ENCODE peak calls at places on chromosomes 11 and 22, in seven cellular contexts. One of them, this sample, is unnamed.

GRCh38 chr11:134978388-134979088 is 566.5 kb upstream of the B3GAT1 start:
- DNase-seq in GM12878: no peak
- DNase-seq in right lobe of liver: no peak
- DNase-seq in A673: no peak
- DNase-seq in gastrocnemius medialis: no peak
- DNase-seq in ovary: no peak
- DNase-seq in tibial nerve: no peak
- DNase-seq in this sample: no peak

GRCh38 chr11:76787911-76788596 is 4.9 kb downstream of the TSKU start:
- DNase-seq in GM12878: no peak
- DNase-seq in right lobe of liver: peak
- DNase-seq in A673: no peak
- DNase-seq in gastrocnemius medialis: no peak
- DNase-seq in ovary: peak
- DNase-seq in tibial nerve: no peak
- DNase-seq in this sample: peak

GRCh38 chr11:128365044-128365443 is 222.3 kb downstream of the ETS1 start:
- DNase-seq in GM12878: no peak
- DNase-seq in right lobe of liver: no peak
- DNase-seq in A673: peak
- DNase-seq in gastrocnemius medialis: no peak
- DNase-seq in ovary: no peak
- DNase-seq in tibial nerve: no peak
- DNase-seq in this sample: no peak

GRCh38 chr22:24003887-24004286 is 1.4 kb downstream of the GSTT4 start:
- DNase-seq in GM12878: no peak
- DNase-seq in right lobe of liver: no peak
- DNase-seq in A673: no peak
- DNase-seq in gastrocnemius medialis: no peak
- DNase-seq in ovary: no peak
- DNase-seq in tibial nerve: no peak
- DNase-seq in this sample: no peak

GRCh38 chr11:44622190-44622650 is 56.8 kb downstream of the CD82 start:
- DNase-seq in GM12878: no peak
- DNase-seq in right lobe of liver: peak
- DNase-seq in A673: no peak
- DNase-seq in gastrocnemius medialis: no peak
- DNase-seq in ovary: peak
- DNase-seq in tibial nerve: no peak
- DNase-seq in this sample: peak

GRCh38 chr11:27696112-27696511 is 4.1 kb downstream of the BDNF start:
- DNase-seq in GM12878: no peak
- DNase-seq in right lobe of liver: no peak
- DNase-seq in A673: no peak
- DNase-seq in gastrocnemius medialis: no peak
- DNase-seq in ovary: no peak
- DNase-seq in tibial nerve: no peak
- DNase-seq in this sample: no peak

GRCh38 chr11:23789200-23789853 is 707.5 kb upstream of the LUZP2 start:
- DNase-seq in GM12878: no peak
- DNase-seq in right lobe of liver: no peak
- DNase-seq in A673: no peak
- DNase-seq in gastrocnemius medialis: no peak
- DNase-seq in ovary: no peak
- DNase-seq in tibial nerve: no peak
- DNase-seq in this sample: no peak

GRCh38 chr11:832529-833113 is at the start of gene CD151:
- DNase-seq in GM12878: no peak
- DNase-seq in right lobe of liver: no peak
- DNase-seq in A673: peak
- DNase-seq in gastrocnemius medialis: no peak
- DNase-seq in ovary: no peak
- DNase-seq in tibial nerve: no peak
- DNase-seq in this sample: no peak

GRCh38 chr11:7021318-7021717 is 1.0 kb downstream of the NLRP14 start:
- DNase-seq in GM12878: no peak
- DNase-seq in right lobe of liver: no peak
- DNase-seq in A673: no peak
- DNase-seq in gastrocnemius medialis: no peak
- DNase-seq in ovary: no peak
- DNase-seq in tibial nerve: no peak
- DNase-seq in this sample: no peak

GRCh38 chr22:41387341-41387740 is 5.6 kb downstream of the TEF start:
- DNase-seq in GM12878: no peak
- DNase-seq in right lobe of liver: no peak
- DNase-seq in A673: no peak
- DNase-seq in gastrocnemius medialis: no peak
- DNase-seq in ovary: no peak
- DNase-seq in tibial nerve: no peak
- DNase-seq in this sample: peak

GRCh38 chr11:95835351-95835750 is 45.1 kb downstream of the CEP57 start:
- DNase-seq in GM12878: no peak
- DNase-seq in right lobe of liver: no peak
- DNase-seq in A673: no peak
- DNase-seq in gastrocnemius medialis: no peak
- DNase-seq in ovary: no peak
- DNase-seq in tibial nerve: no peak
- DNase-seq in this sample: no peak

GRCh38 chr22:39908737-39909136 is 7.9 kb downstream of the GRAP2 start:
- DNase-seq in GM12878: no peak
- DNase-seq in right lobe of liver: no peak
- DNase-seq in A673: no peak
- DNase-seq in gastrocnemius medialis: no peak
- DNase-seq in ovary: no peak
- DNase-seq in tibial nerve: no peak
- DNase-seq in this sample: no peak

GRCh38 chr22:20959578-20960461 is 7.2 kb upstream of the AIFM3 start:
- DNase-seq in GM12878: no peak
- DNase-seq in right lobe of liver: no peak
- DNase-seq in A673: no peak
- DNase-seq in gastrocnemius medialis: no peak
- DNase-seq in ovary: no peak
- DNase-seq in tibial nerve: no peak
- DNase-seq in this sample: no peak

GRCh38 chr11:72740060-72740424 is 12.2 kb downstream of the ARAP1 start:
- DNase-seq in GM12878: no peak
- DNase-seq in right lobe of liver: no peak
- DNase-seq in A673: no peak
- DNase-seq in gastrocnemius medialis: no peak
- DNase-seq in ovary: no peak
- DNase-seq in tibial nerve: no peak
- DNase-seq in this sample: no peak

GRCh38 chr22:49303781-49304461 is 523.8 kb downstream of the BRD1 start:
- DNase-seq in GM12878: no peak
- DNase-seq in right lobe of liver: peak
- DNase-seq in A673: no peak
- DNase-seq in gastrocnemius medialis: no peak
- DNase-seq in ovary: peak
- DNase-seq in tibial nerve: no peak
- DNase-seq in this sample: peak

GRCh38 chr11:14413307-14414072 is 54.5 kb upstream of the RRAS2 start:
- DNase-seq in GM12878: no peak
- DNase-seq in right lobe of liver: no peak
- DNase-seq in A673: peak
- DNase-seq in gastrocnemius medialis: no peak
- DNase-seq in ovary: peak
- DNase-seq in tibial nerve: no peak
- DNase-seq in this sample: no peak

GRCh38 chr11:72807789-72808188 is 6.4 kb upstream of the ATG16L2 start:
- DNase-seq in GM12878: no peak
- DNase-seq in right lobe of liver: no peak
- DNase-seq in A673: no peak
- DNase-seq in gastrocnemius medialis: no peak
- DNase-seq in ovary: no peak
- DNase-seq in tibial nerve: no peak
- DNase-seq in this sample: no peak

GRCh38 chr11:119716475-119717057 is 12.4 kb downstream of the NECTIN1 start:
- DNase-seq in GM12878: no peak
- DNase-seq in right lobe of liver: no peak
- DNase-seq in A673: no peak
- DNase-seq in gastrocnemius medialis: no peak
- DNase-seq in ovary: no peak
- DNase-seq in tibial nerve: no peak
- DNase-seq in this sample: no peak

GRCh38 chr11:47179655-47179991 is 2.9 kb upstream of the ARFGAP2 start:
- DNase-seq in GM12878: peak
- DNase-seq in right lobe of liver: no peak
- DNase-seq in A673: peak
- DNase-seq in gastrocnemius medialis: no peak
- DNase-seq in ovary: no peak
- DNase-seq in tibial nerve: no peak
- DNase-seq in this sample: no peak

GRCh38 chr11:80702264-80702663 is 1261.4 kb upstream of the TENM4 start:
- DNase-seq in GM12878: no peak
- DNase-seq in right lobe of liver: no peak
- DNase-seq in A673: no peak
- DNase-seq in gastrocnemius medialis: no peak
- DNase-seq in ovary: no peak
- DNase-seq in tibial nerve: no peak
- DNase-seq in this sample: no peak

GRCh38 chr11:119206512-119207299 is 567 bp downstream of the CBL start:
- DNase-seq in GM12878: no peak
- DNase-seq in right lobe of liver: peak
- DNase-seq in A673: peak
- DNase-seq in gastrocnemius medialis: peak
- DNase-seq in ovary: peak
- DNase-seq in tibial nerve: no peak
- DNase-seq in this sample: peak

GRCh38 chr11:77283101-77283500 is 18.4 kb downstream of the GDPD4 start:
- DNase-seq in GM12878: no peak
- DNase-seq in right lobe of liver: no peak
- DNase-seq in A673: no peak
- DNase-seq in gastrocnemius medialis: no peak
- DNase-seq in ovary: no peak
- DNase-seq in tibial nerve: no peak
- DNase-seq in this sample: no peak

GRCh38 chr22:37508431-37508963 is 10.7 kb downstream of the CARD10 start:
- DNase-seq in GM12878: no peak
- DNase-seq in right lobe of liver: no peak
- DNase-seq in A673: no peak
- DNase-seq in gastrocnemius medialis: no peak
- DNase-seq in ovary: peak
- DNase-seq in tibial nerve: no peak
- DNase-seq in this sample: no peak
- TF ChIP-seq CTCF in GM12878: no peak
- TF ChIP-seq CTCF in right lobe of liver: no peak
- TF ChIP-seq CTCF in A673: no peak
- TF ChIP-seq CTCF in gastrocnemius medialis: no peak
- TF ChIP-seq CTCF in ovary: no peak
- TF ChIP-seq CTCF in tibial nerve: no peak
- TF ChIP-seq CTCF in this sample: no peak

GRCh38 chr11:61719968-61720367 is 32.5 kb upstream of the MYRF start:
- DNase-seq in GM12878: no peak
- DNase-seq in right lobe of liver: no peak
- DNase-seq in A673: no peak
- DNase-seq in gastrocnemius medialis: no peak
- DNase-seq in ovary: no peak
- DNase-seq in tibial nerve: no peak
- DNase-seq in this sample: no peak

GRCh38 chr11:61717286-61718033 is 35.0 kb upstream of the MYRF start:
- DNase-seq in GM12878: no peak
- DNase-seq in right lobe of liver: no peak
- DNase-seq in A673: no peak
- DNase-seq in gastrocnemius medialis: no peak
- DNase-seq in ovary: no peak
- DNase-seq in tibial nerve: no peak
- DNase-seq in this sample: no peak

GRCh38 chr11:61716478-61717285 is 35.8 kb upstream of the MYRF start:
- DNase-seq in GM12878: no peak
- DNase-seq in right lobe of liver: no peak
- DNase-seq in A673: no peak
- DNase-seq in gastrocnemius medialis: no peak
- DNase-seq in ovary: no peak
- DNase-seq in tibial nerve: no peak
- DNase-seq in this sample: no peak

GRCh38 chr11:61718613-61719302 is 33.7 kb upstream of the MYRF start:
- DNase-seq in GM12878: no peak
- DNase-seq in right lobe of liver: no peak
- DNase-seq in A673: peak
- DNase-seq in gastrocnemius medialis: no peak
- DNase-seq in ovary: peak
- DNase-seq in tibial nerve: no peak
- DNase-seq in this sample: no peak

GRCh38 chr11:61718046-61718531 is 34.3 kb upstream of the MYRF start:
- DNase-seq in GM12878: no peak
- DNase-seq in right lobe of liver: no peak
- DNase-seq in A673: no peak
- DNase-seq in gastrocnemius medialis: no peak
- DNase-seq in ovary: peak
- DNase-seq in tibial nerve: no peak
- DNase-seq in this sample: no peak
- H3K4me3 ChIP-seq in GM12878: no peak
- H3K4me3 ChIP-seq in right lobe of liver: no peak
- H3K4me3 ChIP-seq in A673: peak
- H3K4me3 ChIP-seq in gastrocnemius medialis: peak
- H3K4me3 ChIP-seq in ovary: peak
- H3K4me3 ChIP-seq in tibial nerve: peak
- H3K4me3 ChIP-seq in this sample: peak

DNA sequence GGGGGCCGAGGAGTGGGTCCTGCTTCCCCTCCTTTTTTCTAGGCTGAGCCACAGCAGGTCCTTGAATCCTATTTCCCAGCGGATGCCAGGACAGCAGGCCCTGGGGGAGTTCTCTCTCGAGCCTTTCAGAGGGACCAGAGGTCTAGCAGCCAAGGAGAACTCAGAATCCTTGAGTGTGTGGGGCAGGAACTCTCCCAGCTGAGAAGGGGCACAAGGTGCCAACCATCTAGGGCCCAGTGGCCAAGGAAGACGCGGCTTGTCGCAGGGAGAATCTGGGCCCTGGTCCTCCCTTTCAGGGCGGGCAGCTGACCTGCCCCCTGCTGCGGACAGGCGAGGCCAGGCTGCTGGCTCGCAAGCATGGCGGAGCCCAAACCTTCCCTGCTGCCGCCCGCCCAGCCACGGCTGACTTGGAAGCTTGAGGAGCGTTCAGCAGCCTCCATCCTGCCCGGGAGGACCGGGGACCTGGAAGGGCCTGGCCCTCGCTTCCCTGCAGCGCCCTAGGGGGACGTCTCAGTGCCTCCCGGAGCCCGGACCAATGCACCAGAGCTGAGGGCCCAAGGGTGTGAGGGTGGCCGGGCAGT is 972 bp upstream of the TSSC4 start:
- DNase-seq in GM12878: no peak
- DNase-seq in right lobe of liver: no peak
- DNase-seq in A673: peak
- DNase-seq in gastrocnemius medialis: no peak
- DNase-seq in ovary: no peak
- DNase-seq in tibial nerve: no peak
- DNase-seq in this sample: peak
- H3K27ac ChIP-seq in GM12878: peak
- H3K27ac ChIP-seq in right lobe of liver: peak
- H3K27ac ChIP-seq in A673: peak
- H3K27ac ChIP-seq in gastrocnemius medialis: peak
- H3K27ac ChIP-seq in ovary: peak
- H3K27ac ChIP-seq in tibial nerve: peak
- H3K27ac ChIP-seq in this sample: peak

DNA sequence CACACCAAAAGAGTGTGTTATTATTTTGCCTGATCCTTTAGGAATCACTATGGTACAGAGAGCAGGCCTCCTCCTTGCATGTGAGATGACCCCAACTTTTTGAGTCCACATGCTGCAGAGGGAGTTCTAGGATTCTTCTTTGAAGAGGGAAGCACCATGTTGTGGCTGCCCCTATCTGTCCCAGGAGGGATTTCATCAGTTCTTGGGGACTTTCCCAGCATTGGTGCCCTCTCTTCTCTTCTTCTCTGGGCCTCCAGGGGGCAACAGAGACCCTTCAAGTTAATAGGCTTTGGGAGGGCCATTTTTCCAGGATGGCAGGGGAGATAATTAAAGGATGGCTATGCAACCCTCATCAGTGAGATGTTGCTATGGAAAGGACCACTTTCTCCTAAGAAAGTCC is 3.6 kb downstream of the MMP1 start:
- DNase-seq in GM12878: no peak
- DNase-seq in right lobe of liver: no peak
- DNase-seq in A673: peak
- DNase-seq in gastrocnemius medialis: no peak
- DNase-seq in ovary: no peak
- DNase-seq in tibial nerve: no peak
- DNase-seq in this sample: no peak
- TF ChIP-seq CTCF in GM12878: peak
- TF ChIP-seq CTCF in right lobe of liver: no peak
- TF ChIP-seq CTCF in A673: peak
- TF ChIP-seq CTCF in gastrocnemius medialis: no peak
- TF ChIP-seq CTCF in ovary: no peak
- TF ChIP-seq CTCF in tibial nerve: no peak
- TF ChIP-seq CTCF in this sample: no peak